ENCODE peak calls at places on chromosomes 6 and 20, in six cellular contexts. R is natural killer cell, C is OCI-LY7, Q is endothelial cell, M is mesothelial cell of epicardium, G is spleen. K is an unnamed sample.

GRCh38 chr20:13041574-13042457 is 33.0 kb downstream of the SPTLC3 start:
- DNase-seq in C (no peak), Q (no peak), G (no peak), R (no peak), M (no peak), K (no peak)

GRCh38 chr20:23340524-23340923 is 10.1 kb upstream of the NXT1 start:
- DNase-seq in G (no peak), C (peak), R (no peak), Q (peak), M (no peak), K (no peak)

GRCh38 chr6:136677822-136678221 is 114.5 kb downstream of the MAP3K5 start:
- DNase-seq in R (no peak), G (no peak), C (no peak), Q (no peak), M (no peak), K (no peak)

GRCh38 chr20:44532248-44532980 is 10.5 kb upstream of the SERINC3 start:
- DNase-seq in Q (no peak), G (no peak), R (no peak), M (no peak), C (no peak), K (no peak)

GRCh38 chr6:117547688-117548621 is 54.4 kb downstream of the GOPC start:
- DNase-seq in G (peak), M (no peak), R (peak), Q (no peak), C (no peak), K (no peak)

GRCh38 chr20:45362804-45363610 is at the start of gene SYS1:
- DNase-seq in G (peak), C (peak), R (peak), Q (peak), M (peak), K (peak)

GRCh38 chr6:31214516-31214915 is 44.0 kb upstream of the POU5F1 start:
- DNase-seq in R (no peak), Q (no peak), M (no peak), C (no peak), G (no peak), K (no peak)

GRCh38 chr6:158416841-158417759 is 104.8 kb downstream of the TULP4 start:
- DNase-seq in R (no peak), M (no peak), G (no peak), Q (no peak), C (no peak), K (no peak)

GRCh38 chr20:56422131-56422823 is 10.2 kb downstream of the CASS4 start:
- DNase-seq in R (no peak), C (no peak), Q (no peak), M (no peak), G (no peak), K (no peak)

GRCh38 chr20:62735331-62735821 is 26.7 kb downstream of the NTSR1 start:
- DNase-seq in G (no peak), M (no peak), Q (no peak), R (no peak), C (no peak), K (no peak)

GRCh38 chr6:21676769-21677168 is 83.2 kb downstream of the SOX4 start:
- DNase-seq in G (no peak), R (no peak), C (no peak), Q (no peak), M (no peak), K (no peak)

GRCh38 chr20:33668087-33668790 is 1.5 kb downstream of the ACTL10 start:
- DNase-seq in G (peak), M (no peak), R (no peak), C (peak), Q (peak), K (no peak)

GRCh38 chr6:81741689-81742088 is 10.8 kb downstream of the TENT5A start:
- DNase-seq in M (no peak), C (no peak), R (no peak), G (no peak), Q (no peak), K (no peak)

GRCh38 chr6:53587291-53587690 is 42.4 kb upstream of the GCLC start:
- DNase-seq in C (no peak), M (no peak), R (no peak), Q (no peak), G (no peak), K (no peak)

GRCh38 chr6:123808556-123808955 is 4.9 kb downstream of the NKAIN2 start:
- DNase-seq in M (no peak), C (no peak), Q (no peak), R (no peak), G (no peak), K (no peak)

GRCh38 chr6:156219973-156220372 is 557.2 kb upstream of the ARID1B start:
- DNase-seq in C (no peak), Q (no peak), G (no peak), R (no peak), M (no peak), K (no peak)

GRCh38 chr6:116217069-116217468 is 36.8 kb downstream of the TSPYL4 start:
- DNase-seq in Q (no peak), G (no peak), M (no peak), C (peak), R (no peak), K (no peak)

GRCh38 chr6:13689511-13690256 is 22.0 kb downstream of the RANBP9 start:
- DNase-seq in G (no peak), Q (no peak), R (no peak), C (no peak), M (no peak), K (no peak)

GRCh38 chr6:44662461-44663121 is 275.1 kb downstream of the CDC5L start:
- DNase-seq in Q (no peak), R (no peak), C (peak), G (no peak), M (no peak), K (no peak)

GRCh38 chr6:117128052-117128451 is 137.3 kb upstream of the VGLL2 start:
- DNase-seq in Q (no peak), C (no peak), G (no peak), R (no peak), M (no peak), K (no peak)

GRCh38 chr6:31007694-31008093 is 2.6 kb upstream of the MUC22 start:
- DNase-seq in M (no peak), R (no peak), C (no peak), G (no peak), Q (no peak), K (no peak)

GRCh38 chr6:53888931-53889330 is 94.1 kb downstream of the LRRC1 start:
- DNase-seq in R (no peak), M (no peak), Q (no peak), G (no peak), C (no peak), K (no peak)

GRCh38 chr6:156779206-156780116 is 2.3 kb downstream of the ARID1B start:
- DNase-seq in G (peak), Q (peak), M (no peak), R (peak), C (peak), K (no peak)

GRCh38 chr6:32188381-32189081 is 1.5 kb downstream of the PBX2 start:
- DNase-seq in Q (no peak), M (no peak), R (no peak), G (no peak), C (no peak), K (no peak)

GRCh38 chr6:47071681-47072080 is 29.5 kb upstream of the ADGRF1 start:
- DNase-seq in R (no peak), G (no peak), C (no peak), Q (no peak), M (no peak), K (no peak)

GRCh38 chr6:47075168-47075567 is 33.0 kb upstream of the ADGRF1 start:
- DNase-seq in G (no peak), C (no peak), R (no peak), M (no peak), Q (no peak), K (no peak)

GRCh38 chr6:47075741-47076421 is 33.7 kb upstream of the ADGRF1 start:
- DNase-seq in C (no peak), G (no peak), R (no peak), M (no peak), Q (no peak), K (no peak)

GRCh38 chr6:47072667-47073066 is 30.5 kb upstream of the ADGRF1 start:
- DNase-seq in Q (no peak), C (no peak), G (no peak), M (no peak), R (no peak), K (no peak)

GRCh38 chr6:47073125-47074110 is 31.3 kb upstream of the ADGRF1 start:
- DNase-seq in Q (no peak), G (no peak), R (no peak), M (no peak), C (peak), K (no peak)
- TF ChIP-seq CTCF in Q (peak), G (no peak), R (no peak), M (peak), C (peak), K (no peak)

GRCh38 chr6:87182940-87183339 is 27.6 kb downstream of the ZNF292 start:
- DNase-seq in G (no peak), C (no peak), M (no peak), R (no peak), Q (no peak), K (no peak)
- TF ChIP-seq CTCF in G (no peak), C (no peak), M (no peak), R (no peak), Q (no peak), K (no peak)

GRCh38 chr6:131197716-131198115 is 62.4 kb downstream of the AKAP7 start:
- DNase-seq in Q (no peak), M (no peak), R (no peak), G (peak), C (peak), K (no peak)

DNA sequence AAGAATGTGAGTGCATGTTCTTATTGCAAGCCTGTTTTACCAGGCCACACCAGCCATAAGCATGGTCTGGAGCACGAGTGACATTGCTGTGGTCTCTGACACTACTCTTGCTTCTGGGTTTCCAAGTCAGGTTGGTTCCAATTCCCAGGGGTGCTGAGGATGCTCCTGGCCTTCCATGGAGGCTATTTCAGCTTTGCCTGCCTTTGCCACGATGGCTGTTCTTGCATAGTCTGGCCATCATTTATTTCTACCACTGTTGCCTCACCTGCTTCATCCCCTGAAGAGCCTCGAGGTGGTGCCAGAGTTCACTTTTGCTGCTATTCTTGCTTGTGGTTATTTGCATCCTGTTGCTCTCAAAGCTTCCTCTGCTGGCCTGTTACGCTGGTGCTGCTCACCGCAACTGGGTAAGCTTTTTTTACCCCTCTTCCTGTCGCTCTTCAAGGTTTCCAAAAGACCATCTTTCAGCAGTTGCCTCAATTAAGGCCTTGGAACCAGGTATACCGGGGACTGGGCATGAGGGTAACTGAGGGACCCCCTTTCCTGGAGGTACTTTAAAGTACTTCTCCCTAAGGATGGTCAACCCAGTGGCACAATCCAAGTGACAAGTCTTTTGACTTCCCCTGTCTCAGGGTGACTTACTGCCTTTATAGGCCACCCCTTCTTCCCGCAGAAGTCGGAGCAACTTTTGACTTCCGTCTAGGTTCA is 64.5 kb downstream of the AKAP7 start:
- DNase-seq in C (peak), R (peak), G (peak), Q (peak), M (no peak), K (no peak)
- TF ChIP-seq CTCF in C (peak), R (peak), G (peak), Q (peak), M (peak), K (no peak)

GRCh38 chr6:35498407-35499045 is 1.6 kb upstream of the TEAD3 start:
- DNase-seq in Q (no peak), M (no peak), G (no peak), R (no peak), C (no peak), K (no peak)

GRCh38 chr6:35496036-35496850 is 636 bp downstream of the TEAD3 start:
- DNase-seq in C (no peak), M (no peak), G (no peak), R (no peak), Q (peak), K (no peak)

GRCh38 chr6:35499372-35499771 is 2.5 kb upstream of the TEAD3 start:
- DNase-seq in Q (no peak), C (no peak), M (no peak), G (no peak), R (no peak), K (no peak)

GRCh38 chr6:35496851-35497570 is at the start of gene TEAD3:
- DNase-seq in R (peak), M (peak), G (peak), C (peak), Q (peak), K (no peak)

DNA sequence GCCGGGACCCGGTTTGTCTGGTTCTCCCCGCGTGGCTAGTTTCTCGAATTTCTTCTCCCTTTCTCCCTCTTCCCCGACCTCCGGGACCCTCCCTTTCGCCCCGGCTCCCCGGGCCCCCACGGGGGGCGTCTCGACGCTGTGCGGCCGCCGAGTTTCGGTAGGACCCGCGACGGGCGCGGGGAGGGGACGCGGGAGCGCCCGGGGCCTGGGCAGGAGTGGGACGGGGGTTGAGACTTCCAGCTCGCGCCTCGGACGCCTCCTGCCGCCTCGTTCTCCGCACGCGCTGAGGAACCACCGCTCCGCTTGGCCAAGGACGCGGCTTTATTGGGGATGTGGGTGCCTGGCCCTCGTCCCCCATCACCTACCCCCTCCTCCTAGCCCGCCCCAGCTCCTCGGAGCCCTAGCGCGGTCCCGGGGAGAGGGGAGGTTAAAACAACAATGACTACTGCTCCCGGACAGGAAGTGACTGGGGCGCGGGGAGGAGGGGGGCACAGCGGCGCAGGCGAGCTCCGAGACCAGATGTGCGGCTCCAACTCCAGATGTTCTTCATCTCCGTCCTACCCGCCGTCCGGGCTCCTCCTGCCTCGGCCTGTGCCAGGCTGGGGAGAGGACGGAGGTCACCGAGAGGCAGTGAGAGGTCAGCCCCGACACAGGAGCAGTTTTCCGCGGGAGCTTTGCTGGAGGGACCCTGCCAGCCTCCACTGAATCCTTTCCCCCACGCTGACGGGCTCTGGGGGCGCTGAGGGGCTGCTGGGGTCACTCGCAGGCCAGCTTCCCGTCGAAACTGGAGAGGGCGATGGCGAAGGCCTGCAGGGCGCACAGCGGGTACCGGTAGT is 910 bp upstream of the TEAD3 start:
- DNase-seq in Q (peak), R (peak), M (no peak), C (peak), G (peak), K (no peak)
- TF ChIP-seq CTCF in Q (no peak), R (no peak), M (no peak), C (no peak), G (no peak), K (no peak)

GRCh38 chr6:68082086-68082485 is 553.0 kb upstream of the ADGRB3 start:
- DNase-seq in M (no peak), R (no peak), C (no peak), G (no peak), Q (no peak), K (no peak)

GRCh38 chr6:68087399-68088133 is 547.5 kb upstream of the ADGRB3 start:
- DNase-seq in C (peak), R (no peak), Q (no peak), G (no peak), M (no peak), K (no peak)

GRCh38 chr6:68086199-68086598 is 548.9 kb upstream of the ADGRB3 start:
- DNase-seq in Q (no peak), G (no peak), R (no peak), M (no peak), C (peak), K (no peak)
- TF ChIP-seq CTCF in Q (no peak), G (no peak), R (no peak), M (no peak), C (no peak), K (no peak)

DNA sequence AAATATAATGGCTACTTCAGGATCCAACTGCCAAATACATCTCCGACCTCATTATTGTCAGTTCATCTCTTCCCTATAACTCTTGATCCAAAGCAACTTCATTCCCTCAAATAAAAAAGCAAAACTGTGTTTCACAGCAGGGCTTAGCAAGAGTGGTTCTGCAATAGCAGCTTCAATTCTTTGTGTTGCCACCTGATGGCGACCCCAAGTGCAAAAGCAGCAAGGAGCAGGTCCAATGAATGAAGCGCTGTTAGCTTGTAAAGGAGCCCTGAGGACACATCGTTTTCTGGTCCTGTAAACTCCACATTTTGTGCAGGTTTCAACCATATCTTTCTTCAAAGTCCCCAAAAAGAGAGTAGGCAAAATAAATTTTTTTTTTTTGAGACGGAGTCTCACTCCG is 19.6 kb downstream of the RTN4IP1 start:
- DNase-seq in R (no peak), Q (peak), M (no peak), C (peak), G (no peak), K (no peak)
- TF ChIP-seq CTCF in R (no peak), Q (peak), M (no peak), C (peak), G (peak), K (no peak)

K was measured in omental fat pad.